ENCODE peak calls at places on chromosomes 11 and 22, in four cellular contexts. E, O, F and P are unnamed samples.

GRCh38 chr11:62555464-62556092 is 9.0 kb upstream of the AHNAK start:
- DNase-seq in E (no peak), O (peak; percentile 47), F (no peak), P (no peak)

GRCh38 chr11:69364901-69365300 is 70.9 kb downstream of the MYEOV start:
- DNase-seq in E (no peak), O (peak; percentile 38), F (no peak), P (peak; percentile 35)

GRCh38 chr22:24989541-24989951 is 37.0 kb downstream of the KIAA1671 start:
- DNase-seq in E (no peak), O (peak; percentile 78), F (no peak), P (no peak)

GRCh38 chr11:64372802-64373597 is 14.0 kb downstream of the RPS6KA4 start:
- DNase-seq in E (no peak), O (no peak), F (no peak), P (no peak)

GRCh38 chr11:128095459-128096096 is 491.8 kb downstream of the ETS1 start:
- DNase-seq in E (no peak), O (peak; percentile 88), F (no peak), P (peak; percentile 88)

GRCh38 chr22:21726650-21727049 is 8.9 kb downstream of the YPEL1 start:
- DNase-seq in E (no peak), O (no peak), F (peak; percentile 41), P (no peak)

GRCh38 chr11:69173326-69173725 is 17.6 kb downstream of the SMIM38 start:
- DNase-seq in E (no peak), O (no peak), F (no peak), P (no peak)

GRCh38 chr11:36376888-36377758 is 81.0 kb downstream of the PRR5L start:
- DNase-seq in E (peak; percentile 61), O (peak; percentile 67), F (peak; percentile 79), P (peak; percentile 66)

GRCh38 chr11:64037027-64037633 is 1.4 kb downstream of the FLRT1 start:
- DNase-seq in E (no peak), O (no peak), F (no peak), P (no peak)

GRCh38 chr11:110373061-110373702 is 56.6 kb upstream of the FDX1 start:
- DNase-seq in E (no peak), O (peak; percentile 20), F (no peak), P (peak; percentile 64)

GRCh38 chr11:34792814-34793241 is 123.4 kb downstream of the APIP start:
- DNase-seq in E (no peak), O (no peak), F (no peak), P (no peak)

GRCh38 chr11:64787526-64788320 is 9.4 kb upstream of the SF1 start:
- DNase-seq in E (no peak), O (peak; percentile 68), F (peak; percentile 79), P (peak; percentile 32)

GRCh38 chr22:22479116-22479515 is 29.4 kb downstream of the ZNF280B start:
- DNase-seq in E (no peak), O (no peak), F (no peak), P (no peak)

GRCh38 chr11:63667993-63668392 is 3.2 kb downstream of the ATL3 start:
- DNase-seq in E (no peak), O (peak; percentile 87), F (no peak), P (peak; percentile 94)

GRCh38 chr11:120167659-120168058 is 29.7 kb upstream of the TRIM29 start:
- DNase-seq in E (peak; percentile 34), O (no peak), F (no peak), P (no peak)

GRCh38 chr22:36331912-36332622 is 55.7 kb downstream of the MYH9 start:
- DNase-seq in E (no peak), O (peak; percentile 63), F (peak; percentile 22), P (peak; percentile 68)

GRCh38 chr11:20253796-20254195 is 93.5 kb upstream of the DBX1 start:
- DNase-seq in E (no peak), O (no peak), F (no peak), P (no peak)

GRCh38 chr11:34640050-34640971 is 19.4 kb downstream of the EHF start:
- DNase-seq in E (no peak), O (no peak), F (no peak), P (peak; percentile 35)

GRCh38 chr11:33875621-33876294 is 16.1 kb downstream of the LMO2 start:
- DNase-seq in E (no peak), O (no peak), F (no peak), P (no peak)

GRCh38 chr11:47413908-47414684 is 5.7 kb downstream of the SLC39A13 start:
- DNase-seq in E (no peak), O (peak; percentile 76), F (no peak), P (peak; percentile 38)

GRCh38 chr22:44920183-44920582 is 89.6 kb downstream of the PHF21B start:
- DNase-seq in E (no peak), O (no peak), F (no peak), P (no peak)

GRCh38 chr11:103109818-103110388 is 677 bp downstream of the DYNC2H1 start:
- DNase-seq in E (no peak), O (peak; percentile 16), F (peak; percentile 15), P (peak; percentile 29)

GRCh38 chr22:22554324-22555284 is 4.5 kb downstream of the PRAME start:
- DNase-seq in E (no peak), O (no peak), F (no peak), P (no peak)

GRCh38 chr11:105960252-105961245 is 61.5 kb downstream of the MSANTD4 start:
- DNase-seq in E (no peak), O (no peak), F (no peak), P (no peak)

GRCh38 chr11:73386026-73386425 is 9.8 kb downstream of the RELT start:
- DNase-seq in E (no peak), O (no peak), F (no peak), P (no peak)